ENCODE peak calls at places on chromosomes 11 and 22, in ten cellular contexts. One of them, this sample, is unnamed.

GRCh38 chr22:26172389-26172990 is 3.2 kb downstream of the SEZ6L start:
- DNase-seq in H9: peak
- DNase-seq in transverse colon: peak
- DNase-seq in CD8-positive, alpha-beta T cell: no peak
- DNase-seq in pancreas: peak
- DNase-seq in stomach: no peak
- DNase-seq in foreskin keratinocyte: no peak
- DNase-seq in tibial artery: no peak
- DNase-seq in ovary: no peak
- DNase-seq in RWPE1: peak
- DNase-seq in this sample: no peak

GRCh38 chr22:26462971-26463661 is 20.5 kb downstream of the HPS4 start:
- DNase-seq in tibial artery: no peak
- DNase-seq in RWPE1: no peak
- DNase-seq in ovary: no peak
- DNase-seq in stomach: no peak
- DNase-seq in CD8-positive, alpha-beta T cell: no peak
- DNase-seq in transverse colon: no peak
- DNase-seq in foreskin keratinocyte: no peak
- DNase-seq in H9: no peak
- DNase-seq in pancreas: no peak
- DNase-seq in this sample: no peak

GRCh38 chr11:11978792-11979486 is 29.5 kb downstream of the DKK3 start:
- DNase-seq in foreskin keratinocyte: no peak
- DNase-seq in H9: peak
- DNase-seq in tibial artery: peak
- DNase-seq in RWPE1: no peak
- DNase-seq in stomach: peak
- DNase-seq in ovary: peak
- DNase-seq in CD8-positive, alpha-beta T cell: no peak
- DNase-seq in pancreas: peak
- DNase-seq in transverse colon: peak
- DNase-seq in this sample: peak

GRCh38 chr11:73951797-73952196 is 971 bp downstream of the DNAJB13 start:
- DNase-seq in tibial artery: no peak
- DNase-seq in CD8-positive, alpha-beta T cell: no peak
- DNase-seq in ovary: no peak
- DNase-seq in pancreas: no peak
- DNase-seq in stomach: no peak
- DNase-seq in H9: no peak
- DNase-seq in RWPE1: no peak
- DNase-seq in foreskin keratinocyte: no peak
- DNase-seq in transverse colon: no peak
- DNase-seq in this sample: no peak

GRCh38 chr22:25700996-25701815 is 40.8 kb upstream of the MYO18B start:
- DNase-seq in stomach: no peak
- DNase-seq in foreskin keratinocyte: no peak
- DNase-seq in H9: no peak
- DNase-seq in RWPE1: no peak
- DNase-seq in ovary: no peak
- DNase-seq in tibial artery: no peak
- DNase-seq in pancreas: no peak
- DNase-seq in transverse colon: no peak
- DNase-seq in CD8-positive, alpha-beta T cell: no peak
- DNase-seq in this sample: no peak

GRCh38 chr22:30235687-30236170 is 10.8 kb downstream of the LIF start:
- DNase-seq in foreskin keratinocyte: no peak
- DNase-seq in pancreas: peak
- DNase-seq in transverse colon: no peak
- DNase-seq in stomach: no peak
- DNase-seq in RWPE1: peak
- DNase-seq in ovary: no peak
- DNase-seq in CD8-positive, alpha-beta T cell: no peak
- DNase-seq in H9: no peak
- DNase-seq in tibial artery: no peak
- DNase-seq in this sample: no peak

GRCh38 chr11:41201156-41201555 is 258.3 kb downstream of the LRRC4C start:
- DNase-seq in tibial artery: no peak
- DNase-seq in ovary: no peak
- DNase-seq in RWPE1: peak
- DNase-seq in foreskin keratinocyte: peak
- DNase-seq in pancreas: no peak
- DNase-seq in H9: peak
- DNase-seq in CD8-positive, alpha-beta T cell: no peak
- DNase-seq in stomach: peak
- DNase-seq in transverse colon: no peak
- DNase-seq in this sample: no peak

GRCh38 chr22:26313291-26313690 is 115.8 kb upstream of the ASPHD2 start:
- DNase-seq in foreskin keratinocyte: no peak
- DNase-seq in ovary: no peak
- DNase-seq in tibial artery: no peak
- DNase-seq in H9: no peak
- DNase-seq in transverse colon: no peak
- DNase-seq in RWPE1: no peak
- DNase-seq in stomach: no peak
- DNase-seq in pancreas: no peak
- DNase-seq in CD8-positive, alpha-beta T cell: no peak
- DNase-seq in this sample: no peak

DNA sequence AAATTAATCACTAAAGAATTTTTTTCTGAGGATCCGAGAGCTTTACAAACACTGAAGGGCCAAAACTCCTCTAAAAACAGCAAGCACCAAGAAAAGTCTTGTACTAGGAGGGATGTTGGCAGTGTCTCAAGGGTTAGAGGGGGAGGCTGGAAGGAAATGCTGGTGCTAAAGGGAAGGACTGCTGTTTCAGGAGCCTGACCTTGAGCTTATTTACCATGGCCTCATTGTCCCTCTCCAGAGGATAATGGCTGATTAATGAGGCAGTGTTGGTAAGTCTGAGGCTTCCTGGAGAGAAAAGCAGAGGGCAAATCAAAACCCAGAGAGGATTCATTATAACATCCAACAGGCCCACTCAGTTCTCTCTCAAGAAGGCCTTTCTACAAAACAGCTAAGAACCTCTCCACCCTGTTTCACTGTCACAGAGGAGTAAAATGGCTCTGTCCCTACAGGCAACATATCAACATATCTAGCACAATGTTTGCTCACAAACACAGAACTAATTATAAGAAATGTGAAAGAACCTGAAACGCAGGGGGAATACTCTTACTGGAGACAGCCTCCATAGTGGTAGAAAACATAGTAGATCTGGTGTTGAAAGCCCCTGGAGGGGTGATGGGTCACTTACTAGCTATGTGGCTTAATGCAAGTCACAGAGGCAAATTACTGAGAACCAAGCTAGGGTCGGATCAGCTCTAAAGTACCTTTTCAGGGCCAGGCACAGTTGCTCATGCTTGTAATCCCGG is 31.5 kb downstream of the NUMA1 start:
- DNase-seq in stomach: no peak
- DNase-seq in foreskin keratinocyte: no peak
- DNase-seq in RWPE1: no peak
- DNase-seq in CD8-positive, alpha-beta T cell: no peak
- DNase-seq in pancreas: peak
- DNase-seq in ovary: peak
- DNase-seq in H9: no peak
- DNase-seq in tibial artery: no peak
- DNase-seq in transverse colon: no peak
- DNase-seq in this sample: no peak
- H3K27ac ChIP-seq in stomach: peak
- H3K27ac ChIP-seq in foreskin keratinocyte: no peak
- H3K27ac ChIP-seq in RWPE1: no peak
- H3K27ac ChIP-seq in CD8-positive, alpha-beta T cell: no peak
- H3K27ac ChIP-seq in pancreas: peak
- H3K27ac ChIP-seq in ovary: peak
- H3K27ac ChIP-seq in H9: peak
- H3K27ac ChIP-seq in tibial artery: no peak
- H3K27ac ChIP-seq in transverse colon: no peak
- H3K27ac ChIP-seq in this sample: peak

GRCh38 chr11:83914995-83915394 is 628.8 kb upstream of the CCDC90B start:
- DNase-seq in H9: no peak
- DNase-seq in pancreas: no peak
- DNase-seq in transverse colon: no peak
- DNase-seq in tibial artery: no peak
- DNase-seq in foreskin keratinocyte: no peak
- DNase-seq in CD8-positive, alpha-beta T cell: no peak
- DNase-seq in stomach: no peak
- DNase-seq in ovary: no peak
- DNase-seq in RWPE1: no peak
- DNase-seq in this sample: no peak

GRCh38 chr11:83909579-83909978 is 623.4 kb upstream of the CCDC90B start:
- DNase-seq in pancreas: no peak
- DNase-seq in tibial artery: no peak
- DNase-seq in transverse colon: no peak
- DNase-seq in foreskin keratinocyte: no peak
- DNase-seq in ovary: no peak
- DNase-seq in H9: no peak
- DNase-seq in RWPE1: no peak
- DNase-seq in stomach: no peak
- DNase-seq in CD8-positive, alpha-beta T cell: no peak
- DNase-seq in this sample: no peak

GRCh38 chr11:83908457-83908856 is 622.3 kb upstream of the CCDC90B start:
- DNase-seq in foreskin keratinocyte: no peak
- DNase-seq in RWPE1: no peak
- DNase-seq in transverse colon: no peak
- DNase-seq in tibial artery: no peak
- DNase-seq in CD8-positive, alpha-beta T cell: no peak
- DNase-seq in pancreas: no peak
- DNase-seq in stomach: no peak
- DNase-seq in H9: no peak
- DNase-seq in ovary: no peak
- DNase-seq in this sample: no peak

GRCh38 chr11:83910135-83910534 is 624.0 kb upstream of the CCDC90B start:
- DNase-seq in foreskin keratinocyte: no peak
- DNase-seq in pancreas: no peak
- DNase-seq in transverse colon: no peak
- DNase-seq in stomach: no peak
- DNase-seq in CD8-positive, alpha-beta T cell: no peak
- DNase-seq in ovary: no peak
- DNase-seq in H9: no peak
- DNase-seq in tibial artery: no peak
- DNase-seq in RWPE1: no peak
- DNase-seq in this sample: no peak
- TF ChIP-seq CTCF in foreskin keratinocyte: no peak
- TF ChIP-seq CTCF in pancreas: no peak
- TF ChIP-seq CTCF in transverse colon: no peak
- TF ChIP-seq CTCF in stomach: no peak
- TF ChIP-seq CTCF in CD8-positive, alpha-beta T cell: no peak
- TF ChIP-seq CTCF in ovary: no peak
- TF ChIP-seq CTCF in H9: no peak
- TF ChIP-seq CTCF in tibial artery: no peak
- TF ChIP-seq CTCF in RWPE1: no peak
- TF ChIP-seq CTCF in this sample: no peak

GRCh38 chr11:10522921-10523320 is 18.1 kb downstream of the RNF141 start:
- DNase-seq in CD8-positive, alpha-beta T cell: no peak
- DNase-seq in transverse colon: no peak
- DNase-seq in foreskin keratinocyte: peak
- DNase-seq in RWPE1: no peak
- DNase-seq in H9: no peak
- DNase-seq in stomach: no peak
- DNase-seq in tibial artery: no peak
- DNase-seq in pancreas: no peak
- DNase-seq in ovary: no peak
- DNase-seq in this sample: no peak

GRCh38 chr11:10524471-10524870 is 16.5 kb downstream of the RNF141 start:
- DNase-seq in transverse colon: no peak
- DNase-seq in ovary: no peak
- DNase-seq in CD8-positive, alpha-beta T cell: no peak
- DNase-seq in foreskin keratinocyte: no peak
- DNase-seq in stomach: no peak
- DNase-seq in pancreas: no peak
- DNase-seq in RWPE1: no peak
- DNase-seq in H9: no peak
- DNase-seq in tibial artery: no peak
- DNase-seq in this sample: no peak

GRCh38 chr11:10529279-10529678 is 11.7 kb downstream of the RNF141 start:
- DNase-seq in pancreas: no peak
- DNase-seq in transverse colon: no peak
- DNase-seq in ovary: no peak
- DNase-seq in RWPE1: no peak
- DNase-seq in CD8-positive, alpha-beta T cell: no peak
- DNase-seq in foreskin keratinocyte: no peak
- DNase-seq in stomach: no peak
- DNase-seq in H9: no peak
- DNase-seq in tibial artery: no peak
- DNase-seq in this sample: no peak

GRCh38 chr11:10526974-10527918 is 13.7 kb downstream of the RNF141 start:
- DNase-seq in H9: no peak
- DNase-seq in transverse colon: no peak
- DNase-seq in RWPE1: peak
- DNase-seq in foreskin keratinocyte: peak
- DNase-seq in tibial artery: no peak
- DNase-seq in CD8-positive, alpha-beta T cell: no peak
- DNase-seq in stomach: no peak
- DNase-seq in pancreas: no peak
- DNase-seq in ovary: no peak
- DNase-seq in this sample: no peak

GRCh38 chr11:10528121-10528520 is 12.9 kb downstream of the RNF141 start:
- DNase-seq in transverse colon: no peak
- DNase-seq in H9: no peak
- DNase-seq in tibial artery: no peak
- DNase-seq in CD8-positive, alpha-beta T cell: no peak
- DNase-seq in ovary: no peak
- DNase-seq in RWPE1: no peak
- DNase-seq in stomach: no peak
- DNase-seq in pancreas: no peak
- DNase-seq in foreskin keratinocyte: no peak
- DNase-seq in this sample: no peak
- H3K27ac ChIP-seq in transverse colon: no peak
- H3K27ac ChIP-seq in H9: no peak
- H3K27ac ChIP-seq in tibial artery: peak
- H3K27ac ChIP-seq in CD8-positive, alpha-beta T cell: no peak
- H3K27ac ChIP-seq in ovary: no peak
- H3K27ac ChIP-seq in RWPE1: no peak
- H3K27ac ChIP-seq in stomach: peak
- H3K27ac ChIP-seq in pancreas: no peak
- H3K27ac ChIP-seq in foreskin keratinocyte: peak
- H3K27ac ChIP-seq in this sample: no peak

GRCh38 chr11:86274999-86275398 is 27.0 kb upstream of the HIKESHI start:
- DNase-seq in pancreas: no peak
- DNase-seq in CD8-positive, alpha-beta T cell: no peak
- DNase-seq in transverse colon: no peak
- DNase-seq in H9: no peak
- DNase-seq in ovary: no peak
- DNase-seq in foreskin keratinocyte: no peak
- DNase-seq in stomach: no peak
- DNase-seq in tibial artery: no peak
- DNase-seq in RWPE1: no peak
- DNase-seq in this sample: no peak

GRCh38 chr11:86275493-86276370 is 26.3 kb upstream of the HIKESHI start:
- DNase-seq in tibial artery: no peak
- DNase-seq in RWPE1: no peak
- DNase-seq in foreskin keratinocyte: no peak
- DNase-seq in transverse colon: no peak
- DNase-seq in pancreas: no peak
- DNase-seq in H9: no peak
- DNase-seq in CD8-positive, alpha-beta T cell: no peak
- DNase-seq in stomach: no peak
- DNase-seq in ovary: no peak
- DNase-seq in this sample: no peak

GRCh38 chr11:86278226-86278625 is 23.8 kb upstream of the HIKESHI start:
- DNase-seq in stomach: no peak
- DNase-seq in foreskin keratinocyte: no peak
- DNase-seq in CD8-positive, alpha-beta T cell: no peak
- DNase-seq in tibial artery: no peak
- DNase-seq in ovary: no peak
- DNase-seq in pancreas: no peak
- DNase-seq in transverse colon: no peak
- DNase-seq in RWPE1: no peak
- DNase-seq in H9: no peak
- DNase-seq in this sample: no peak

GRCh38 chr11:86277741-86278140 is 24.3 kb upstream of the HIKESHI start:
- DNase-seq in ovary: no peak
- DNase-seq in pancreas: no peak
- DNase-seq in foreskin keratinocyte: no peak
- DNase-seq in CD8-positive, alpha-beta T cell: no peak
- DNase-seq in tibial artery: no peak
- DNase-seq in stomach: no peak
- DNase-seq in RWPE1: no peak
- DNase-seq in H9: no peak
- DNase-seq in transverse colon: no peak
- DNase-seq in this sample: no peak

DNA sequence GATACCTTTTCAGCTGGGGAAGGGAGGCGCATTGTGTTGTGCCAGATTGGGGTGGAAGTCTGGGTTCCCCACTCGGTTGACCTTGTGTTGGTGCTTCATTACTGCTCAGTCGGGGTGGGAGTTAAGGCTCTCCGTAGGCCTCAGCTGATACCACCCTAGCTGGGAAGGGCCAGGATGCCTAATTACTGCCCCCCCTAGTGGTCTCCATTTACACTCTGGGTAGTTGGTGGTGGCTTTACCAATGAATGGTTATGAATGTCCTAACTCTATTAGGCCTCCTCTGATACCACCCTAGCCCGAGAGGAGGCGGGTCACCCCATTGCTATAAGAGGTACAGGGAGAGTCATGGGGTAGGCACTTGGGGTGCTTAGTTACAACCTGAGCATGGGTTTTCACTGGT is 27.5 kb upstream of the HIKESHI start:
- DNase-seq in ovary: no peak
- DNase-seq in tibial artery: no peak
- DNase-seq in stomach: no peak
- DNase-seq in CD8-positive, alpha-beta T cell: no peak
- DNase-seq in foreskin keratinocyte: no peak
- DNase-seq in transverse colon: no peak
- DNase-seq in pancreas: no peak
- DNase-seq in H9: peak
- DNase-seq in RWPE1: no peak
- DNase-seq in this sample: no peak
- TF ChIP-seq CTCF in ovary: no peak
- TF ChIP-seq CTCF in tibial artery: no peak
- TF ChIP-seq CTCF in stomach: no peak
- TF ChIP-seq CTCF in CD8-positive, alpha-beta T cell: no peak
- TF ChIP-seq CTCF in foreskin keratinocyte: peak
- TF ChIP-seq CTCF in transverse colon: no peak
- TF ChIP-seq CTCF in pancreas: no peak
- TF ChIP-seq CTCF in H9: peak
- TF ChIP-seq CTCF in RWPE1: no peak
- TF ChIP-seq CTCF in this sample: no peak

This sample was measured in tibial nerve.